ENCODE peak calls at places on chromosomes 13 and 19, in six cellular contexts. One of them, this sample, is unnamed.

GRCh38 chr13:32669030-32669646 is 82.9 kb downstream of the PDS5B start:
- DNase-seq in M059J: peak; percentile 33
- DNase-seq in effector memory CD8-positive, alpha-beta T cell: no peak
- DNase-seq in sciatic nerve: no peak
- DNase-seq in NCI-H345: peak; percentile 30
- DNase-seq in stimulated activated CD4-positive, alpha-beta T cell treated with anti-CD3 and anti-CD28 coated beads, Interleukin-2, amount 100 ng/mL, for 48 hours: no peak
- DNase-seq in this sample: no peak

GRCh38 chr19:1223018-1223855 is 14.6 kb downstream of the CBARP start:
- DNase-seq in M059J: peak; percentile 55
- DNase-seq in effector memory CD8-positive, alpha-beta T cell: no peak
- DNase-seq in sciatic nerve: no peak
- DNase-seq in NCI-H345: no peak
- DNase-seq in stimulated activated CD4-positive, alpha-beta T cell treated with anti-CD3 and anti-CD28 coated beads, Interleukin-2, amount 100 ng/mL, for 48 hours: no peak
- DNase-seq in this sample: no peak

GRCh38 chr13:50910483-50910805 is 853 bp downstream of the RNASEH2B start:
- DNase-seq in M059J: peak; percentile 65
- DNase-seq in effector memory CD8-positive, alpha-beta T cell: no peak
- DNase-seq in sciatic nerve: no peak
- DNase-seq in NCI-H345: peak; percentile 29
- DNase-seq in stimulated activated CD4-positive, alpha-beta T cell treated with anti-CD3 and anti-CD28 coated beads, Interleukin-2, amount 100 ng/mL, for 48 hours: no peak
- DNase-seq in this sample: no peak

GRCh38 chr19:30226464-30227070 is 145.6 kb upstream of the ZNF536 start:
- DNase-seq in M059J: no peak
- DNase-seq in effector memory CD8-positive, alpha-beta T cell: no peak
- DNase-seq in sciatic nerve: no peak
- DNase-seq in NCI-H345: no peak
- DNase-seq in stimulated activated CD4-positive, alpha-beta T cell treated with anti-CD3 and anti-CD28 coated beads, Interleukin-2, amount 100 ng/mL, for 48 hours: no peak
- DNase-seq in this sample: peak; percentile 72

GRCh38 chr19:17889609-17890214 is 18.0 kb downstream of the SLC5A5 start:
- DNase-seq in M059J: peak; percentile 53
- DNase-seq in effector memory CD8-positive, alpha-beta T cell: no peak
- DNase-seq in sciatic nerve: no peak
- DNase-seq in NCI-H345: no peak
- DNase-seq in stimulated activated CD4-positive, alpha-beta T cell treated with anti-CD3 and anti-CD28 coated beads, Interleukin-2, amount 100 ng/mL, for 48 hours: no peak
- DNase-seq in this sample: no peak

GRCh38 chr13:109769275-109769674 is 17.1 kb downstream of the IRS2 start:
- DNase-seq in M059J: no peak
- DNase-seq in effector memory CD8-positive, alpha-beta T cell: no peak
- DNase-seq in sciatic nerve: no peak
- DNase-seq in NCI-H345: no peak
- DNase-seq in stimulated activated CD4-positive, alpha-beta T cell treated with anti-CD3 and anti-CD28 coated beads, Interleukin-2, amount 100 ng/mL, for 48 hours: no peak
- DNase-seq in this sample: no peak

GRCh38 chr13:66888698-66889097 is 341.4 kb downstream of the PCDH9 start:
- DNase-seq in M059J: no peak
- DNase-seq in effector memory CD8-positive, alpha-beta T cell: no peak
- DNase-seq in sciatic nerve: no peak
- DNase-seq in NCI-H345: no peak
- DNase-seq in stimulated activated CD4-positive, alpha-beta T cell treated with anti-CD3 and anti-CD28 coated beads, Interleukin-2, amount 100 ng/mL, for 48 hours: no peak
- DNase-seq in this sample: peak; percentile 48

GRCh38 chr13:93344048-93344447 is 117.4 kb downstream of the GPC6 start:
- DNase-seq in M059J: no peak
- DNase-seq in effector memory CD8-positive, alpha-beta T cell: no peak
- DNase-seq in sciatic nerve: no peak
- DNase-seq in NCI-H345: no peak
- DNase-seq in stimulated activated CD4-positive, alpha-beta T cell treated with anti-CD3 and anti-CD28 coated beads, Interleukin-2, amount 100 ng/mL, for 48 hours: no peak
- DNase-seq in this sample: no peak

GRCh38 chr19:2479556-2480194 is 3.7 kb downstream of the GADD45B start:
- DNase-seq in M059J: no peak
- DNase-seq in effector memory CD8-positive, alpha-beta T cell: no peak
- DNase-seq in sciatic nerve: no peak
- DNase-seq in NCI-H345: no peak
- DNase-seq in stimulated activated CD4-positive, alpha-beta T cell treated with anti-CD3 and anti-CD28 coated beads, Interleukin-2, amount 100 ng/mL, for 48 hours: no peak
- DNase-seq in this sample: no peak

GRCh38 chr13:80340643-80341097 is 256 bp downstream of the SPRY2 start:
- DNase-seq in M059J: peak; percentile 65
- DNase-seq in effector memory CD8-positive, alpha-beta T cell: peak; percentile 4
- DNase-seq in sciatic nerve: peak; percentile 68
- DNase-seq in NCI-H345: peak; percentile 71
- DNase-seq in stimulated activated CD4-positive, alpha-beta T cell treated with anti-CD3 and anti-CD28 coated beads, Interleukin-2, amount 100 ng/mL, for 48 hours: no peak
- DNase-seq in this sample: peak; percentile 68

GRCh38 chr19:3671680-3672574 is 28.3 kb downstream of the PIP5K1C start:
- DNase-seq in M059J: no peak
- DNase-seq in effector memory CD8-positive, alpha-beta T cell: no peak
- DNase-seq in sciatic nerve: no peak
- DNase-seq in NCI-H345: no peak
- DNase-seq in stimulated activated CD4-positive, alpha-beta T cell treated with anti-CD3 and anti-CD28 coated beads, Interleukin-2, amount 100 ng/mL, for 48 hours: peak; percentile 37
- DNase-seq in this sample: no peak

GRCh38 chr19:46551175-46551574 is 50.0 kb upstream of the CALM3 start:
- DNase-seq in M059J: no peak
- DNase-seq in effector memory CD8-positive, alpha-beta T cell: no peak
- DNase-seq in sciatic nerve: no peak
- DNase-seq in NCI-H345: no peak
- DNase-seq in stimulated activated CD4-positive, alpha-beta T cell treated with anti-CD3 and anti-CD28 coated beads, Interleukin-2, amount 100 ng/mL, for 48 hours: no peak
- DNase-seq in this sample: no peak

GRCh38 chr13:51849145-51850101 is 4.4 kb upstream of the TMEM272 start:
- DNase-seq in M059J: peak; percentile 8
- DNase-seq in effector memory CD8-positive, alpha-beta T cell: peak; percentile 23
- DNase-seq in sciatic nerve: no peak
- DNase-seq in NCI-H345: no peak
- DNase-seq in stimulated activated CD4-positive, alpha-beta T cell treated with anti-CD3 and anti-CD28 coated beads, Interleukin-2, amount 100 ng/mL, for 48 hours: peak; percentile 40
- DNase-seq in this sample: no peak

GRCh38 chr13:65378484-65378883 is 1851.7 kb downstream of the PCDH9 start:
- DNase-seq in M059J: no peak
- DNase-seq in effector memory CD8-positive, alpha-beta T cell: no peak
- DNase-seq in sciatic nerve: no peak
- DNase-seq in NCI-H345: no peak
- DNase-seq in stimulated activated CD4-positive, alpha-beta T cell treated with anti-CD3 and anti-CD28 coated beads, Interleukin-2, amount 100 ng/mL, for 48 hours: no peak
- DNase-seq in this sample: no peak